ENCODE peak calls at places on chromosomes 6 and 20, in ten cellular contexts. Q, A, S, P, X, R, U, V, E and C are unnamed samples.

GRCh38 chr6:158816329-158816728 is 2.8 kb downstream of the EZR start:
- DNase-seq in Q (no peak), A (no peak), E (no peak), V (no peak), S (no peak), R (no peak), P (no peak), U (no peak), X (no peak), C (no peak)

GRCh38 chr6:53829698-53830221 is 35.0 kb downstream of the LRRC1 start:
- DNase-seq in Q (no peak), X (no peak), P (no peak), V (no peak), S (no peak), E (no peak), R (no peak), A (no peak), U (no peak), C (no peak)

GRCh38 chr6:7146079-7146828 is 38.5 kb downstream of the RREB1 start:
- DNase-seq in R (no peak), E (peak), V (no peak), Q (peak), P (peak), U (peak), A (peak), S (peak), X (no peak), C (peak)

GRCh38 chr6:21091411-21091810 is 502.1 kb upstream of the SOX4 start:
- DNase-seq in R (no peak), V (no peak), Q (no peak), A (no peak), X (no peak), E (no peak), P (no peak), S (no peak), U (no peak), C (no peak)

GRCh38 chr20:13778827-13779226 is 5.9 kb downstream of the ESF1 start:
- DNase-seq in E (no peak), P (no peak), Q (no peak), A (no peak), S (no peak), U (no peak), R (no peak), V (no peak), X (no peak), C (no peak)

GRCh38 chr6:72035483-72035882 is 149.1 kb downstream of the RIMS1 start:
- DNase-seq in A (no peak), E (no peak), V (no peak), P (no peak), X (no peak), Q (no peak), U (no peak), R (no peak), S (no peak), C (no peak)

GRCh38 chr6:162056745-162057144 is 670.8 kb downstream of the PRKN start:
- DNase-seq in V (no peak), A (no peak), P (peak), R (no peak), U (no peak), X (no peak), Q (peak), E (peak), S (peak), C (peak)

GRCh38 chr6:57267586-57268293 is 45.6 kb upstream of the RAB23 start:
- DNase-seq in X (peak), R (peak), U (no peak), E (peak), S (peak), P (peak), Q (no peak), V (peak), A (peak), C (no peak)

GRCh38 chr6:44701637-44702101 is 314.2 kb downstream of the CDC5L start:
- DNase-seq in X (no peak), V (no peak), R (no peak), E (no peak), Q (no peak), U (no peak), P (no peak), S (no peak), A (no peak), C (no peak)

GRCh38 chr20:24208652-24209051 is 220.1 kb upstream of the GGTLC1 start:
- DNase-seq in R (no peak), A (no peak), U (no peak), S (no peak), P (no peak), E (no peak), Q (no peak), X (no peak), V (no peak), C (no peak)

GRCh38 chr20:38073307-38074010 is 39.9 kb downstream of the RPRD1B start:
- DNase-seq in E (peak), A (peak), Q (peak), U (peak), X (peak), P (peak), R (peak), S (peak), V (no peak), C (peak)

GRCh38 chr6:156396068-156396771 is 381.0 kb upstream of the ARID1B start:
- DNase-seq in E (no peak), X (no peak), S (no peak), P (no peak), A (peak), V (no peak), Q (no peak), U (no peak), R (peak), C (no peak)

GRCh38 chr20:45985573-45985972 is 13.6 kb upstream of the ZNF335 start:
- DNase-seq in P (no peak), E (no peak), Q (no peak), V (no peak), X (no peak), S (no peak), R (no peak), A (no peak), U (no peak), C (peak)

GRCh38 chr20:37990571-37991151 is 42.6 kb downstream of the TTI1 start:
- DNase-seq in X (peak), U (peak), R (peak), Q (peak), S (peak), V (no peak), E (peak), A (peak), P (peak), C (peak)

GRCh38 chr6:7979831-7980230 is 69.2 kb upstream of the TXNDC5 start:
- DNase-seq in V (no peak), S (no peak), E (no peak), X (no peak), P (no peak), U (no peak), A (no peak), Q (no peak), R (no peak), C (no peak)

GRCh38 chr6:100346203-100346602 is 118.5 kb downstream of the SIM1 start:
- DNase-seq in V (no peak), A (no peak), X (no peak), S (no peak), U (no peak), R (no peak), Q (no peak), E (no peak), P (no peak), C (no peak)

GRCh38 chr6:81937296-81937937 is 184.9 kb upstream of the TENT5A start:
- DNase-seq in P (peak), U (no peak), X (no peak), A (no peak), E (peak), S (no peak), R (no peak), Q (no peak), V (no peak), C (no peak)

GRCh38 chr20:14498809-14499208 is 161.4 kb upstream of the FLRT3 start:
- DNase-seq in X (peak), S (no peak), E (no peak), V (no peak), Q (no peak), R (no peak), P (no peak), U (no peak), A (no peak), C (no peak)

GRCh38 chr6:148193063-148193680 is 149.5 kb upstream of the SASH1 start:
- DNase-seq in Q (no peak), X (no peak), S (no peak), A (no peak), V (no peak), R (no peak), P (no peak), U (peak), E (no peak), C (no peak)

GRCh38 chr20:35306931-35307517 is 14.8 kb upstream of the FAM83C start:
- DNase-seq in U (no peak), V (no peak), P (peak), S (peak), X (peak), R (no peak), Q (peak), E (peak), A (no peak), C (no peak)

GRCh38 chr6:64266351-64266821 is 630.8 kb downstream of the PHF3 start:
- DNase-seq in Q (no peak), E (no peak), U (no peak), A (no peak), S (no peak), P (no peak), X (no peak), V (no peak), R (no peak), C (no peak)

GRCh38 chr6:31815025-31815838 is at the start of the genes HSPA1A and HSPA1L:
- DNase-seq in U (peak), X (peak), E (peak), P (peak), R (peak), S (peak), A (no peak), Q (peak), V (peak), C (peak)

GRCh38 chr6:162053084-162053483 is 674.5 kb downstream of the PRKN start:
- DNase-seq in A (no peak), U (no peak), V (no peak), X (no peak), S (no peak), Q (no peak), P (no peak), E (no peak), R (no peak), C (no peak)

GRCh38 chr20:64278319-64278681 is 22.8 kb downstream of the PCMTD2 start:
- DNase-seq in P (no peak), V (no peak), R (no peak), Q (no peak), U (no peak), S (no peak), X (no peak), E (no peak), A (no peak), C (peak)

GRCh38 chr6:144390886-144391285 is 105.8 kb downstream of the UTRN start:
- DNase-seq in S (no peak), U (no peak), X (no peak), A (no peak), E (no peak), Q (no peak), P (no peak), R (no peak), V (no peak), C (no peak)